ENCODE peak calls at places on chromosomes 12 and 14, in five cellular contexts. W is HepG2, L is H1, J is K562, S is GM12878. A is an unnamed sample.

GRCh38 chr12:74899031-74899829 is 310.4 kb downstream of the KCNC2 start:
- DNase-seq in J (no peak), W (no peak), S (no peak), L (no peak), A (no peak)

GRCh38 chr12:78490841-78491240 is 373.7 kb upstream of the SYT1 start:
- DNase-seq in W (no peak), L (no peak), J (no peak), S (no peak), A (no peak)

GRCh38 chr14:47539065-47539464 is 136.3 kb downstream of the MDGA2 start:
- DNase-seq in J (no peak), S (no peak), L (peak), W (peak), A (no peak)

GRCh38 chr12:7221486-7221885 is 32.0 kb downstream of the PEX5 start:
- DNase-seq in L (no peak), J (no peak), S (no peak), W (no peak), A (no peak)

GRCh38 chr12:21607701-21608100 is 3.1 kb upstream of the GYS2 start:
- DNase-seq in J (no peak), S (no peak), L (no peak), W (no peak), A (peak)

GRCh38 chr12:130070017-130070653 is 92.1 kb upstream of the FZD10 start:
- DNase-seq in W (no peak), L (no peak), S (no peak), J (peak), A (no peak)

GRCh38 chr14:103688906-103689902 is 26.0 kb downstream of the XRCC3 start:
- DNase-seq in J (no peak), L (no peak), S (peak), W (no peak), A (no peak)

GRCh38 chr12:71216725-71217579 is 59.2 kb upstream of the TSPAN8 start:
- DNase-seq in S (no peak), W (peak), L (no peak), J (peak), A (peak)

GRCh38 chr12:66154776-66155175 is 15.0 kb downstream of the TMBIM4 start:
- DNase-seq in J (no peak), W (no peak), S (no peak), L (no peak), A (no peak)

GRCh38 chr14:102084931-102085330 is 1.9 kb downstream of the HSP90AA1 start:
- DNase-seq in W (no peak), S (no peak), J (no peak), L (no peak), A (no peak)

GRCh38 chr12:95151821-95152220 is 65.4 kb downstream of the FGD6 start:
- DNase-seq in J (no peak), W (no peak), L (no peak), S (no peak), A (no peak)

GRCh38 chr12:95147836-95148235 is 69.4 kb downstream of the FGD6 start:
- DNase-seq in L (no peak), W (peak), S (no peak), J (no peak), A (no peak)

GRCh38 chr12:95150501-95150900 is 66.8 kb downstream of the FGD6 start:
- DNase-seq in S (no peak), J (no peak), W (no peak), L (no peak), A (no peak)

GRCh38 chr12:95146767-95147166 is 70.5 kb downstream of the FGD6 start:
- DNase-seq in J (no peak), S (no peak), L (no peak), W (no peak), A (no peak)

GRCh38 chr12:95151406-95151805 is 65.9 kb downstream of the FGD6 start:
- DNase-seq in W (no peak), S (no peak), L (no peak), J (no peak), A (no peak)
- TF ChIP-seq SRF in W (no peak), S (no peak), L (no peak), J (no peak), A (no peak)

GRCh38 chr14:72690324-72690723 is 203.6 kb downstream of the DPF3 start:
- DNase-seq in S (no peak), J (no peak), W (no peak), L (no peak), A (no peak)
- TF ChIP-seq SIN3A in S (no peak), J (no peak), W (no peak), L (no peak), A (no peak)

DNA sequence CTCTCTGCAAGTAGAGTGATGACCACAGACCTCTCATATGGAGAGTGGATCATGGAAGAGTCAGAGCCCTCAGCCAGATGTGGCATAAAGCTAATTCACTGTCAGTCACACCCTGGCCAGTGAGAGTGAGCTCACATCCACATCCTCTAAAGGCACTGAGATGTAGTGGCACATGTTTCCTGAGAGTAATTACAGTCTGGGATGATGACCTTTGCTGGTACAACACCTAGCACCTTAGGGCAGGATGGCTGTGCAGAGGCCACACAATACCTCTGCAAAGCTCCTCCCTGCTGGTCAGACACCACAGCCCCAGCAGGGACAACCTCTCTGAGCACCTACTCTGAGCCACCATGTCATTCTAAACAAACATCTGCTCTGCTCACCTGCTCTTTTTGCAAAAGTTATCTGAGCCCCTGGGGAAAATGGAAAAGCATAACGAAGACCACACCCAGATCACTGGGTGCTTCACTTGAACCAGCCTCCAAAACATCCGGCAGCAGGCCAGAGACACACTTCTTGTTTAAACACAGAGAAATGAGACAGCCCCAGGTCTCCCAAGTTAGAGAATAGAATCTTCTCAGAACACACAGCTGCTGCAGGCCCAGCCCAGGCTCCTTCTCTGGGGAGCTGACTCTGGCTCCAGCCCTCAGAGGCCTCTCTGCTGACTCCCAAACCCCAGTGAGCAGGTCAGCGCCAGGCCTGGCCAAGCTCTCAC is 30.3 kb downstream of the PITPNM2 start:
- DNase-seq in L (no peak), W (no peak), J (no peak), S (no peak), A (no peak)
- TF ChIP-seq SRF in L (no peak), W (no peak), J (no peak), S (no peak), A (no peak)

GRCh38 chr14:30252151-30252550 is 306.8 kb upstream of the G2E3 start:
- DNase-seq in J (no peak), W (no peak), L (no peak), S (no peak), A (no peak)
- TF ChIP-seq SIN3A in J (no peak), W (no peak), L (no peak), S (no peak), A (no peak)

GRCh38 chr12:62917939-62918338 is 17.0 kb downstream of the PPM1H start:
- DNase-seq in J (no peak), L (no peak), S (no peak), W (no peak), A (no peak)
- TF ChIP-seq SRF in J (no peak), L (no peak), S (no peak), W (no peak), A (no peak)

GRCh38 chr14:36512585-36513003 is 7.4 kb downstream of the NKX2-1 start:
- DNase-seq in W (no peak), J (no peak), S (no peak), L (no peak), A (no peak)

GRCh38 chr14:36513012-36513420 is 7.0 kb downstream of the NKX2-1 start:
- DNase-seq in S (no peak), W (no peak), J (no peak), L (no peak), A (no peak)

GRCh38 chr14:36515105-36515593 is 4.9 kb downstream of the NKX2-1 start:
- DNase-seq in W (no peak), S (no peak), L (peak), J (no peak), A (no peak)

GRCh38 chr14:36514278-36515104 is 5.5 kb downstream of the NKX2-1 start:
- DNase-seq in J (no peak), W (peak), L (peak), S (no peak), A (no peak)

DNA sequence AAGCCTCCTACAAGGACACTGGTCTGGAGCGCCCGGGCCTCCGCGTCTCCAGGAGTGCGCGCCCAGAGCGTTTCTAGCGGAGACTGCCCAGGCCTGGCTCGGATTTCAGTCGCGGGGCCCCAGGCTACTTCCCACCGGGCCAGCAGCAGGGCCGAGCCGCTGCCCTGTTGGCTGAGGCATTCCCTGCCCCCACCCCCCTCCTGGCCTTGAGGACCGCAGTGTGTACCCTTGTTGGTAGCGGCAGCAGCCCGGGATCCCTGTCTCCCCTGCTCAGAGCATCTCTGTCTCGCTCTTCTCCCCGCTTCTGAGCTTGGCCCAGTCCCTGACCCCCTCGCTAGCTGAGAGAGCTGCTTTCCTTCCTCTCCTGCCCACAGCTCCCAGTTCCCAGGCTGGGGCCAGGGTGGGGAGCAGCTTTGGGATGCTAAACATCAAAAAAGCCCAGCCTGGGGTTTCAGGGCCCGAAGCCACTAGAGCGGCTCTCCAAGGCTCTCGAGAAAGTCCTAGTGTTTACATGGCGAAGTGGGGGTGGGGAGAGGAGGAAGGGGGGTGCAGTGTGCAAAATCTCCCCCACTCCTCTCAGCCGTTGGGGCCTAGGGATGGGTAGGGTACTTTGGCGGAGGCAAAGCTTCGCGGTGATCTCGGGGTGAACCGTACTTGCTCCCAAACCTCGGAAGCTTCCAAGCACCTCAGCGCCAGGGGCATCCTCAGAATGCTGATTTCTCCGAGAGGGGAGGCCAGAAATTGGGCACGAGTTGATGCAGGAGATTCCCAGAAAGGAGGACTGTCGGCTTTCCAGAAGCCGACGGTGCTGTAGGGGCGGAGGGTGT is 6.4 kb downstream of the NKX2-1 start:
- DNase-seq in L (peak), W (no peak), S (no peak), J (no peak), A (no peak)
- TF ChIP-seq SIN3A in L (no peak), W (no peak), S (no peak), J (no peak), A (no peak)